ENCODE peak calls at places on chromosomes 2 and 18, in ten cellular contexts. I is HFFc6, G is fibroblast of pulmonary artery, F is AG04449, B is Peyer's patch, J is epithelial cell of proximal tubule, Q is GM10248, W is foreskin fibroblast, K is fibroblast of the aortic adventitia, U is breast epithelium. S is an unnamed sample.

GRCh38 chr2:238657132-238658053 is 190.5 kb upstream of the TWIST2 start:
- DNase-seq in G (no peak), F (no peak), Q (no peak), J (no peak), K (peak), W (peak), U (no peak), B (no peak), I (no peak), S (peak)

GRCh38 chr2:96679843-96680242 is 37.3 kb downstream of the FER1L5 start:
- DNase-seq in F (no peak), J (no peak), G (peak), Q (no peak), K (peak), I (no peak), W (no peak), B (no peak), U (no peak), S (no peak)

GRCh38 chr2:212520340-212520739 is 18.3 kb downstream of the ERBB4 start:
- DNase-seq in J (no peak), B (no peak), F (no peak), I (peak), K (peak), Q (no peak), G (peak), W (peak), U (no peak), S (no peak)

GRCh38 chr18:23740105-23740830 is 51.0 kb downstream of the LAMA3 start:
- DNase-seq in U (no peak), G (peak), J (no peak), I (no peak), K (peak), W (peak), Q (no peak), B (no peak), F (no peak), S (no peak)

GRCh38 chr2:9286553-9287399 is 80.2 kb downstream of the ASAP2 start:
- DNase-seq in U (no peak), I (peak), W (peak), G (no peak), F (no peak), B (no peak), Q (no peak), J (no peak), K (no peak), S (peak)

GRCh38 chr2:9466147-9466683 is 8.1 kb upstream of the IAH1 start:
- DNase-seq in U (no peak), G (no peak), Q (no peak), W (no peak), K (no peak), I (no peak), B (no peak), F (no peak), J (no peak), S (no peak)

GRCh38 chr2:138010890-138011289 is 46.6 kb downstream of the HNMT start:
- DNase-seq in G (no peak), U (no peak), W (no peak), B (no peak), I (no peak), K (no peak), F (no peak), J (no peak), Q (no peak), S (no peak)

GRCh38 chr2:36567711-36568408 is 30.1 kb downstream of the FEZ2 start:
- DNase-seq in Q (no peak), K (no peak), G (no peak), I (no peak), J (no peak), F (no peak), B (no peak), W (no peak), U (no peak), S (no peak)

GRCh38 chr18:12021596-12021995 is 40.3 kb downstream of the IMPA2 start:
- DNase-seq in F (no peak), Q (no peak), B (no peak), J (no peak), G (no peak), U (no peak), I (no peak), K (no peak), W (no peak), S (no peak)

GRCh38 chr2:152715854-152716428 is 1.3 kb downstream of the PRPF40A start:
- DNase-seq in U (no peak), W (peak), I (peak), K (peak), F (no peak), J (no peak), Q (no peak), G (peak), B (no peak), S (no peak)

GRCh38 chr2:184524551-184525382 is 73.6 kb upstream of the ZNF804A start:
- DNase-seq in J (no peak), K (no peak), I (no peak), B (no peak), G (no peak), U (no peak), Q (no peak), W (no peak), F (no peak), S (no peak)

GRCh38 chr2:159110784-159111183 is 142.3 kb downstream of the TANC1 start:
- DNase-seq in K (no peak), F (no peak), Q (no peak), W (no peak), U (no peak), I (no peak), B (no peak), G (no peak), J (no peak), S (no peak)

GRCh38 chr18:6994719-6995430 is 122.7 kb downstream of the LAMA1 start:
- DNase-seq in W (peak), K (no peak), U (no peak), F (no peak), G (no peak), I (no peak), J (no peak), Q (no peak), B (no peak), S (no peak)

GRCh38 chr2:147610491-147611050 is 234.3 kb upstream of the ACVR2A start:
- DNase-seq in K (no peak), G (no peak), Q (no peak), B (no peak), F (no peak), I (no peak), J (no peak), W (no peak), U (no peak), S (no peak)

GRCh38 chr2:145623136-145623535 is 1103.2 kb upstream of the ZEB2 start:
- DNase-seq in I (peak), G (peak), Q (no peak), W (peak), U (no peak), J (no peak), F (no peak), B (no peak), K (peak), S (no peak)

GRCh38 chr18:42413870-42414269 is 458.8 kb downstream of the PIK3C3 start:
- DNase-seq in K (peak), W (no peak), J (peak), I (no peak), U (no peak), Q (no peak), F (no peak), G (peak), B (no peak), S (no peak)

GRCh38 chr2:1742680-1743395 is 1.5 kb downstream of the PXDN start:
- DNase-seq in K (peak), I (peak), W (peak), F (no peak), Q (no peak), U (peak), G (peak), J (peak), B (peak), S (peak)

GRCh38 chr2:86765308-86765695 is 25.4 kb downstream of the CD8A start:
- DNase-seq in W (no peak), K (no peak), I (no peak), B (no peak), Q (no peak), F (no peak), U (no peak), J (no peak), G (no peak), S (no peak)

GRCh38 chr2:191754103-191754502 is 76.2 kb downstream of the NABP1 start:
- DNase-seq in W (no peak), K (no peak), J (no peak), F (no peak), B (no peak), I (no peak), U (no peak), G (no peak), Q (no peak), S (no peak)

GRCh38 chr2:161994766-161995165 is 79.2 kb downstream of the DPP4 start:
- DNase-seq in G (no peak), U (no peak), B (no peak), J (no peak), F (no peak), W (no peak), Q (no peak), K (no peak), I (no peak), S (no peak)

GRCh38 chr2:161992526-161992925 is 81.5 kb downstream of the DPP4 start:
- DNase-seq in W (peak), I (no peak), F (no peak), B (no peak), J (no peak), U (no peak), Q (no peak), K (no peak), G (no peak), S (no peak)

GRCh38 chr2:161991991-161992390 is 82.0 kb downstream of the DPP4 start:
- DNase-seq in G (no peak), B (no peak), K (no peak), I (no peak), Q (no peak), F (no peak), J (no peak), W (peak), U (no peak), S (peak)

GRCh38 chr2:161999331-161999730 is 74.7 kb downstream of the DPP4 start:
- DNase-seq in K (no peak), Q (no peak), U (no peak), F (no peak), G (no peak), J (no peak), I (no peak), W (no peak), B (no peak), S (no peak)

GRCh38 chr2:161995553-161996016 is 78.4 kb downstream of the DPP4 start:
- DNase-seq in I (no peak), U (no peak), F (no peak), W (peak), B (no peak), G (no peak), Q (no peak), K (no peak), J (no peak), S (no peak)
- TF ChIP-seq CTCF in I (no peak), U (no peak), F (no peak), W (no peak), B (no peak), G (no peak), Q (no peak), K (no peak), J (no peak), S (no peak)

GRCh38 chr18:57135705-57136104 is 11.2 kb upstream of the BOD1L2 start:
- DNase-seq in B (no peak), F (no peak), U (no peak), G (no peak), J (no peak), W (no peak), Q (no peak), K (no peak), I (no peak), S (no peak)
- TF ChIP-seq CTCF in B (peak), F (no peak), U (no peak), G (no peak), J (peak), W (no peak), Q (no peak), K (peak), I (peak), S (peak)

DNA sequence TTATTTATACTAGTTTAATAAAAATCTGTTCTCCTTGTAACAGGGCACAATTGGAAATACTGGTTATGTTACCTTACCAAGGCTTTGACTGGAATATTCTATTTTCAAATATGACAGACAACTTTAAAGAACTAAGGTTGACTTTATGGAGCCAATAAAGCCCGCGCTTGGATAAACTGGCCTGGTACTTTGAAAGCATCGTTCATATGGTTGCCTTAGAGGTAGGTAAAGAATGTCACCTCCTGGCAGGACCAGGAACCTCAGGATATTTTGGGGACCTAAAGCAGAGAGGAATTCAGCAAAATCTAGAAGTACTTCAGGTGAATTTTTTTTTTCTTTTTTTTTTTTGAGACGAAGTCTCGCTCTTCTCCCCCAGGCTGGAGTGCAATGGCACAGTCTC is 71.2 kb upstream of the CREB1 start:
- DNase-seq in Q (no peak), I (no peak), B (no peak), K (no peak), F (no peak), J (no peak), U (no peak), G (no peak), W (no peak), S (no peak)
- TF ChIP-seq CTCF in Q (no peak), I (no peak), B (no peak), K (no peak), F (no peak), J (peak), U (no peak), G (no peak), W (no peak), S (no peak)

GRCh38 chr2:100292022-100292580 is 30.2 kb downstream of the LONRF2 start:
- DNase-seq in W (peak), U (peak), F (peak), K (peak), B (no peak), Q (no peak), J (peak), G (peak), I (peak), S (no peak)
- TF ChIP-seq CTCF in W (no peak), U (no peak), F (peak), K (peak), B (no peak), Q (no peak), J (peak), G (peak), I (peak), S (peak)

GRCh38 chr18:61136852-61137251 is 196.4 kb upstream of the CDH20 start:
- DNase-seq in I (no peak), G (no peak), J (no peak), F (no peak), U (no peak), W (no peak), K (no peak), B (no peak), Q (no peak), S (no peak)
- TF ChIP-seq CTCF in I (no peak), G (no peak), J (no peak), F (no peak), U (no peak), W (no peak), K (no peak), B (no peak), Q (no peak), S (no peak)

GRCh38 chr2:70203086-70203485 is 12.3 kb upstream of the C2orf42 start:
- DNase-seq in W (peak), J (no peak), G (no peak), Q (no peak), K (no peak), F (no peak), I (no peak), B (no peak), U (no peak), S (no peak)
- TF ChIP-seq CTCF in W (no peak), J (no peak), G (no peak), Q (no peak), K (no peak), F (no peak), I (no peak), B (no peak), U (no peak), S (no peak)

GRCh38 chr2:167842047-167842446 is 405.3 kb downstream of the STK39 start:
- DNase-seq in J (no peak), U (no peak), F (no peak), G (no peak), K (no peak), I (no peak), Q (no peak), B (no peak), W (no peak), S (no peak)

GRCh38 chr2:167843657-167844056 is 403.7 kb downstream of the STK39 start:
- DNase-seq in F (no peak), I (no peak), W (no peak), B (no peak), Q (no peak), J (no peak), U (no peak), K (no peak), G (no peak), S (no peak)

GRCh38 chr2:167843203-167843602 is 404.2 kb downstream of the STK39 start:
- DNase-seq in I (no peak), B (no peak), F (no peak), U (no peak), K (no peak), J (no peak), W (no peak), Q (no peak), G (no peak), S (no peak)

DNA sequence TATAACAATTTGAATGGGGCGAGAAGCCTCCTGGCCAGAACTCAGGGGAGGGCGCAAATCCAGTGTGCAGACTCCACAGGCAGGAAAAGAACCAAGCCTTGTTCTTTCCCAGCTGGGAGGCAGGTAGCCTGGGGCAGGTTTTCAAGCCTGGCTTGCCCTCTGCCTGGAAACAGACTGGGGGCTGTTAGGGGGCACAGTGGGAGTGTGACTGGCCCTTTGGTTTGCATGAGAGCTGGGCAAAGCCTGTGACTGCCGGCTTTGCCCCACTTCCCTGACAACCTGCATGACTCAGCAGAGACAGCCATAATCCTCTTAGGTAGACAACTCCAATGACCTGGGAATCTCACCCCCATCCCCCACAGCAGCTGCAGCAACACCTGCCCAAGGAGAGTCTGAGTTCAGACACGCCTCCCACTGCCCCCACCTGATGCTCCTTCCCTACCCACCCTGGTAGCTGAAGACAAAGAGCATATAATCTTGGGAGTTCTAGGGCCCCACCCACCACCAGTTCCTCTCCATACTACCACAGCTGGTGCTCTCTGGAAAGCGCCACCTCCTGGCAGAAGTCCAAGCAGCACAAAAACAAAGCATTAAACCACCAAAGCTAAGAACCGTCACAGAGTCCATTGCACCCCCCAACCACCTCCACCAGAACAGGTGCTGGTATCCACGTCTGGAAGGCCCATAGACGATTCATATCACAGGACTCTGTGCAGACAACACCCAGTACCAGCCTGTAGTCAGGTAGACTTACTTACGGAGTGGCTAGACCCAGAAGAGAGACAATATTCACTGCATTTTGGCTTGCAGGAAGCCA is 402.5 kb downstream of the STK39 start:
- DNase-seq in I (no peak), Q (no peak), K (no peak), G (no peak), J (no peak), U (no peak), B (peak), W (no peak), F (no peak), S (no peak)
- TF ChIP-seq CTCF in I (no peak), Q (no peak), K (no peak), G (no peak), J (peak), U (no peak), B (peak), W (no peak), F (no peak), S (no peak)

DNA sequence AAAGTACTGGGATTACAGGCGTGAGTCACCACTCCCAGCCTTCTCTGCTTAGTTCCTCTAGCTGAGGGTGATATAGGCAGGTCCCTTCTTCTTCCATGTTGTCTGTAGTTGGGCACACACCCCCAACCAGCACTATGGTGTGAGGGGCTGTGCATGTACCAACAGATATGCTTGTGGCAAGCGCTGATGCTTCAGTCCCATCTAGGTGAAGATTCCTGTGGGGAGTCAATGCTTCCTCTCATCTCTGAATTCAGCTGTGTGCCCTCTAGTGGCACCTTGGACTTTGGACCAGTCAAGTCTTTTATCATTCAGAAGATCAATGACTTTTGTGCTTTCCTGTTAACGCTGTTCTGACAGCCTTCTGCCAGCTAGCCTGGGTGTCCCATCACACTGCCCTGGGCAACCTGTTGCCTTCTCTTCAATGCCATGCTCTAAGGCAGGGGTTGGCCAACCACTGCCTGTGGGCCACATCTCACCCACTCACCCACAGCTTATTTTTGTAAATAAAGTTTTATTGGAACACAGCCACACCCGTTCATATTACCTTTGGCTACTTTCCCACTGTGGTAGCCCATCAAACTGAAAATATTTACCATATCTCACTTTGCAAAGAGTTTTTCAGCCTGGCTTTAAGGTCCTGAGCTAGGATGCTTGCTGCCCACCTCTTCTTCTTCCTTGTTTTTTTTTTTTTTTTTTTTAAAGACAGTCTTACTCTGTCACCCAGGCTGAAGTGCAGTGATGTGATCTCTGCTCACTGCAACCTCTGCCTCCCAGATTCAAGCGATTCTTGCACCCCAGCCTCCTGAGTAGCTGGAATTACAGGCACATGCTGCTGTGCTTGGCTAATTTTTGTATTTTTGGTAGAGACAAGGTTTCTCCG is 51.0 kb downstream of the NPAS2 start:
- DNase-seq in K (no peak), U (no peak), W (no peak), F (no peak), J (no peak), B (no peak), Q (no peak), G (no peak), I (no peak), S (no peak)
- TF ChIP-seq CTCF in K (peak), U (no peak), W (peak), F (no peak), J (peak), B (no peak), Q (no peak), G (peak), I (peak), S (peak)

DNA sequence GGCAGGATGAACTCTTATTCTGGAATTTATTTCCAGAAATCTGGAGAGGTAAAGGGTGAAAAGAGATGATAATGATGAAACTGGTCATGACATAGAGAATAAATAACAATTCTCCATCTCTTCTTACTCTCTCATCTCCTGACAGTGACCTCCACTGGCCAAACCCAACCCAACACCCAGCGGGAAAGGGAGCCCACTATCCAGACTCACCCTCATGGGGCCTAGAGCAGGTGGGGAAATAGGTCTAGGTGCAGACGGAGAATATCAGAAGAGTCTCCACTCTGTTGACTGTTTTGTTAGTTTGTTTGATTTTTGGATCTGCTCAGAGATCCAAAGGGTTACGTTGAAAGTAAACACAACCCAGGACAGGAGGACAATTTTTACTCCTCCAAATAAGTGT is 263.2 kb upstream of the PARD3B start:
- DNase-seq in K (no peak), U (no peak), I (no peak), J (no peak), F (no peak), B (no peak), Q (no peak), G (no peak), W (no peak), S (no peak)
- TF ChIP-seq CTCF in K (no peak), U (no peak), I (no peak), J (no peak), F (no peak), B (no peak), Q (no peak), G (no peak), W (no peak), S (no peak)